ENCODE peak calls at places on chromosomes 12 and 14, in seven cellular contexts. A is mesendoderm, Z is NCI-H748 treated with DMSO at 0.1 percent for 48 hours, X is EL, O is NCI-H1694 treated with DMSO at 0.1 percent for 48 hours, S is AG10803, C is GM20000. R is an unnamed sample.

GRCh38 chr12:57151741-57152407 is 4.5 kb upstream of the LRP1-AS start:
- DNase-seq in A (no peak), Z (no peak), X (peak; percentile 77), O (no peak), S (peak; percentile 97), C (no peak), R (peak; percentile 93)

GRCh38 chr14:22200977-22201605 is 387.9 kb downstream of the DAD1 start:
- DNase-seq in A (peak; percentile 88), Z (peak; percentile 3), X (peak; percentile 53), O (peak; percentile 7), S (peak; percentile 40), C (peak; percentile 24), R (peak; percentile 50)

GRCh38 chr14:51369814-51370213 is 129.8 kb downstream of the TMX1 start:
- DNase-seq in A (no peak), Z (no peak), X (no peak), O (no peak), S (no peak), C (peak; percentile 53), R (no peak)

GRCh38 chr12:50925342-50925651 is 27.0 kb upstream of the HIGD1C start:
- DNase-seq in A (no peak), Z (peak; percentile 41), X (no peak), O (no peak), S (no peak), C (no peak), R (no peak)

GRCh38 chr14:67276131-67276530 is 34.9 kb downstream of the PALS1 start:
- DNase-seq in A (no peak), Z (no peak), X (no peak), O (no peak), S (no peak), C (no peak), R (no peak)

GRCh38 chr14:83867871-83868270 is 1662.1 kb upstream of the FLRT2 start:
- DNase-seq in A (no peak), Z (peak; percentile 21), X (no peak), O (no peak), S (no peak), C (no peak), R (no peak)

GRCh38 chr12:54404061-54405004 is 14.7 kb downstream of the ITGA5 start:
- DNase-seq in A (peak; percentile 90), Z (peak; percentile 10), X (peak; percentile 57), O (no peak), S (peak; percentile 58), C (no peak), R (peak; percentile 30)

GRCh38 chr12:109777544-109777943 is 55.7 kb downstream of the TRPV4 start:
- DNase-seq in A (peak; percentile 69), Z (no peak), X (peak; percentile 61), O (no peak), S (peak; percentile 17), C (peak; percentile 75), R (peak; percentile 52)

GRCh38 chr14:41972531-41972930 is 365.9 kb downstream of the LRFN5 start:
- DNase-seq in A (no peak), Z (no peak), X (no peak), O (no peak), S (no peak), C (no peak), R (no peak)

GRCh38 chr12:86748874-86749273 is 492.7 kb upstream of the MGAT4C start:
- DNase-seq in A (no peak), Z (peak; percentile 68), X (no peak), O (no peak), S (no peak), C (no peak), R (no peak)